ENCODE peak calls at places on chromosomes 4 and X, in four cellular contexts. One of them, this sample, is unnamed.

GRCh38 chr4:74114234-74114633 is 15.2 kb upstream of the CXCL2 start:
- DNase-seq in GM03348: peak; percentile 11
- DNase-seq in posterior cingulate gyrus: no peak
- DNase-seq in stimulated activated CD8-positive, alpha-beta memory T cell treated with anti-CD3 and anti-CD28 coated beads, Interleukin-15, amount 100 ng/mL, for 24 hours: no peak
- DNase-seq in this sample: peak; percentile 97

GRCh38 chrX:21781525-21781924 is 23.6 kb upstream of the SMPX start:
- DNase-seq in posterior cingulate gyrus: no peak
- DNase-seq in GM03348: no peak
- DNase-seq in stimulated activated CD8-positive, alpha-beta memory T cell treated with anti-CD3 and anti-CD28 coated beads, Interleukin-15, amount 100 ng/mL, for 24 hours: no peak
- DNase-seq in this sample: peak; percentile 5

GRCh38 chrX:8504451-8504850 is 39.8 kb downstream of the VCX3B start:
- DNase-seq in GM03348: no peak
- DNase-seq in stimulated activated CD8-positive, alpha-beta memory T cell treated with anti-CD3 and anti-CD28 coated beads, Interleukin-15, amount 100 ng/mL, for 24 hours: no peak
- DNase-seq in posterior cingulate gyrus: no peak
- DNase-seq in this sample: peak; percentile 30

GRCh38 chrX:46575586-46575985 is 2.0 kb downstream of the CHST7 start:
- DNase-seq in posterior cingulate gyrus: no peak
- DNase-seq in GM03348: no peak
- DNase-seq in stimulated activated CD8-positive, alpha-beta memory T cell treated with anti-CD3 and anti-CD28 coated beads, Interleukin-15, amount 100 ng/mL, for 24 hours: no peak
- DNase-seq in this sample: no peak

GRCh38 chrX:127112726-127113125 is 293.2 kb downstream of the PRR32 start:
- DNase-seq in stimulated activated CD8-positive, alpha-beta memory T cell treated with anti-CD3 and anti-CD28 coated beads, Interleukin-15, amount 100 ng/mL, for 24 hours: no peak
- DNase-seq in GM03348: no peak
- DNase-seq in posterior cingulate gyrus: no peak
- DNase-seq in this sample: no peak

GRCh38 chr4:114037981-114038380 is 58.5 kb upstream of the ARSJ start:
- DNase-seq in posterior cingulate gyrus: no peak
- DNase-seq in stimulated activated CD8-positive, alpha-beta memory T cell treated with anti-CD3 and anti-CD28 coated beads, Interleukin-15, amount 100 ng/mL, for 24 hours: no peak
- DNase-seq in GM03348: no peak
- DNase-seq in this sample: no peak

GRCh38 chrX:115214151-115214550 is 19.7 kb downstream of the LRCH2 start:
- DNase-seq in stimulated activated CD8-positive, alpha-beta memory T cell treated with anti-CD3 and anti-CD28 coated beads, Interleukin-15, amount 100 ng/mL, for 24 hours: no peak
- DNase-seq in posterior cingulate gyrus: no peak
- DNase-seq in GM03348: no peak
- DNase-seq in this sample: no peak

GRCh38 chrX:135707880-135708279 is 5.6 kb upstream of the CT45A1 start:
- DNase-seq in GM03348: no peak
- DNase-seq in stimulated activated CD8-positive, alpha-beta memory T cell treated with anti-CD3 and anti-CD28 coated beads, Interleukin-15, amount 100 ng/mL, for 24 hours: peak; percentile 10
- DNase-seq in posterior cingulate gyrus: no peak
- DNase-seq in this sample: no peak

GRCh38 chr4:183838987-183839712 is 66.0 kb upstream of the STOX2 start:
- DNase-seq in posterior cingulate gyrus: no peak
- DNase-seq in GM03348: peak; percentile 21
- DNase-seq in stimulated activated CD8-positive, alpha-beta memory T cell treated with anti-CD3 and anti-CD28 coated beads, Interleukin-15, amount 100 ng/mL, for 24 hours: no peak
- DNase-seq in this sample: peak; percentile 43

GRCh38 chrX:119552508-119552907 is 12.7 kb downstream of the STEEP1 start:
- DNase-seq in posterior cingulate gyrus: no peak
- DNase-seq in GM03348: no peak
- DNase-seq in stimulated activated CD8-positive, alpha-beta memory T cell treated with anti-CD3 and anti-CD28 coated beads, Interleukin-15, amount 100 ng/mL, for 24 hours: no peak
- DNase-seq in this sample: no peak

GRCh38 chrX:135425566-135425965 is 3.8 kb downstream of the SMIM10L2A start:
- DNase-seq in stimulated activated CD8-positive, alpha-beta memory T cell treated with anti-CD3 and anti-CD28 coated beads, Interleukin-15, amount 100 ng/mL, for 24 hours: no peak
- DNase-seq in posterior cingulate gyrus: no peak
- DNase-seq in GM03348: no peak
- DNase-seq in this sample: no peak

GRCh38 chr4:66688674-66689073 is 856.6 kb downstream of the CENPC start:
- DNase-seq in stimulated activated CD8-positive, alpha-beta memory T cell treated with anti-CD3 and anti-CD28 coated beads, Interleukin-15, amount 100 ng/mL, for 24 hours: no peak
- DNase-seq in GM03348: peak; percentile 22
- DNase-seq in posterior cingulate gyrus: no peak
- DNase-seq in this sample: peak; percentile 65

GRCh38 chr4:47239649-47240048 is 208.3 kb downstream of the GABRB1 start:
- DNase-seq in stimulated activated CD8-positive, alpha-beta memory T cell treated with anti-CD3 and anti-CD28 coated beads, Interleukin-15, amount 100 ng/mL, for 24 hours: no peak
- DNase-seq in posterior cingulate gyrus: no peak
- DNase-seq in GM03348: no peak
- DNase-seq in this sample: peak; percentile 3

GRCh38 chr4:141432000-141432712 is 204.2 kb upstream of the IL15 start:
- DNase-seq in GM03348: peak; percentile 74
- DNase-seq in posterior cingulate gyrus: no peak
- DNase-seq in stimulated activated CD8-positive, alpha-beta memory T cell treated with anti-CD3 and anti-CD28 coated beads, Interleukin-15, amount 100 ng/mL, for 24 hours: no peak
- DNase-seq in this sample: peak; percentile 12

GRCh38 chr4:151783867-151784266 is 23.1 kb upstream of the GATB start:
- DNase-seq in GM03348: no peak
- DNase-seq in stimulated activated CD8-positive, alpha-beta memory T cell treated with anti-CD3 and anti-CD28 coated beads, Interleukin-15, amount 100 ng/mL, for 24 hours: no peak
- DNase-seq in posterior cingulate gyrus: no peak
- DNase-seq in this sample: no peak

GRCh38 chrX:39258331-39258730 is 457.1 kb downstream of the MID1IP1 start:
- DNase-seq in stimulated activated CD8-positive, alpha-beta memory T cell treated with anti-CD3 and anti-CD28 coated beads, Interleukin-15, amount 100 ng/mL, for 24 hours: no peak
- DNase-seq in GM03348: no peak
- DNase-seq in posterior cingulate gyrus: no peak
- DNase-seq in this sample: peak; percentile 12

GRCh38 chr4:54626113-54626512 is 31.6 kb upstream of the KIT start:
- DNase-seq in GM03348: no peak
- DNase-seq in posterior cingulate gyrus: no peak
- DNase-seq in stimulated activated CD8-positive, alpha-beta memory T cell treated with anti-CD3 and anti-CD28 coated beads, Interleukin-15, amount 100 ng/mL, for 24 hours: no peak
- DNase-seq in this sample: no peak

GRCh38 chr4:112348488-112349158 is 51.5 kb downstream of the ALPK1 start:
- DNase-seq in GM03348: peak; percentile 79
- DNase-seq in posterior cingulate gyrus: peak; percentile 69
- DNase-seq in stimulated activated CD8-positive, alpha-beta memory T cell treated with anti-CD3 and anti-CD28 coated beads, Interleukin-15, amount 100 ng/mL, for 24 hours: no peak
- DNase-seq in this sample: peak; percentile 48

GRCh38 chr4:27357283-27357682 is 496.6 kb downstream of the STIM2 start:
- DNase-seq in stimulated activated CD8-positive, alpha-beta memory T cell treated with anti-CD3 and anti-CD28 coated beads, Interleukin-15, amount 100 ng/mL, for 24 hours: no peak
- DNase-seq in posterior cingulate gyrus: no peak
- DNase-seq in GM03348: peak; percentile 19
- DNase-seq in this sample: peak; percentile 22

GRCh38 chrX:96453139-96453538 is 231.5 kb upstream of the DIAPH2 start:
- DNase-seq in GM03348: no peak
- DNase-seq in posterior cingulate gyrus: no peak
- DNase-seq in stimulated activated CD8-positive, alpha-beta memory T cell treated with anti-CD3 and anti-CD28 coated beads, Interleukin-15, amount 100 ng/mL, for 24 hours: no peak
- DNase-seq in this sample: peak; percentile 92

GRCh38 chr4:14958436-14958835 is 43.8 kb upstream of the CPEB2 start:
- DNase-seq in posterior cingulate gyrus: no peak
- DNase-seq in stimulated activated CD8-positive, alpha-beta memory T cell treated with anti-CD3 and anti-CD28 coated beads, Interleukin-15, amount 100 ng/mL, for 24 hours: no peak
- DNase-seq in GM03348: no peak
- DNase-seq in this sample: peak; percentile 80

GRCh38 chr4:105198541-105198940 is 51.9 kb downstream of the TET2 start:
- DNase-seq in posterior cingulate gyrus: no peak
- DNase-seq in stimulated activated CD8-positive, alpha-beta memory T cell treated with anti-CD3 and anti-CD28 coated beads, Interleukin-15, amount 100 ng/mL, for 24 hours: no peak
- DNase-seq in GM03348: peak; percentile 57
- DNase-seq in this sample: no peak

GRCh38 chr4:27775156-27775555 is 914.5 kb downstream of the STIM2 start:
- DNase-seq in stimulated activated CD8-positive, alpha-beta memory T cell treated with anti-CD3 and anti-CD28 coated beads, Interleukin-15, amount 100 ng/mL, for 24 hours: no peak
- DNase-seq in posterior cingulate gyrus: no peak
- DNase-seq in GM03348: no peak
- DNase-seq in this sample: no peak

GRCh38 chrX:152343306-152343705 is 107.8 kb downstream of the GABRA3 start:
- DNase-seq in stimulated activated CD8-positive, alpha-beta memory T cell treated with anti-CD3 and anti-CD28 coated beads, Interleukin-15, amount 100 ng/mL, for 24 hours: no peak
- DNase-seq in GM03348: no peak
- DNase-seq in posterior cingulate gyrus: no peak
- DNase-seq in this sample: no peak

GRCh38 chr4:54272051-54272450 is 43.0 kb downstream of the PDGFRA start:
- DNase-seq in GM03348: no peak
- DNase-seq in stimulated activated CD8-positive, alpha-beta memory T cell treated with anti-CD3 and anti-CD28 coated beads, Interleukin-15, amount 100 ng/mL, for 24 hours: no peak
- DNase-seq in posterior cingulate gyrus: no peak
- DNase-seq in this sample: no peak

GRCh38 chrX:154486396-154487207 is at the start of gene UBL4A:
- DNase-seq in GM03348: peak; percentile 87
- DNase-seq in posterior cingulate gyrus: peak; percentile 35
- DNase-seq in stimulated activated CD8-positive, alpha-beta memory T cell treated with anti-CD3 and anti-CD28 coated beads, Interleukin-15, amount 100 ng/mL, for 24 hours: peak; percentile 31
- DNase-seq in this sample: peak; percentile 21

GRCh38 chr4:25022741-25023140 is 8.0 kb downstream of the LGI2 start:
- DNase-seq in GM03348: no peak
- DNase-seq in stimulated activated CD8-positive, alpha-beta memory T cell treated with anti-CD3 and anti-CD28 coated beads, Interleukin-15, amount 100 ng/mL, for 24 hours: no peak
- DNase-seq in posterior cingulate gyrus: no peak
- DNase-seq in this sample: no peak

GRCh38 chr4:77959566-77960338 is 97.1 kb downstream of the MRPL1 start:
- DNase-seq in posterior cingulate gyrus: no peak
- DNase-seq in stimulated activated CD8-positive, alpha-beta memory T cell treated with anti-CD3 and anti-CD28 coated beads, Interleukin-15, amount 100 ng/mL, for 24 hours: no peak
- DNase-seq in GM03348: peak; percentile 57
- DNase-seq in this sample: peak; percentile 75

GRCh38 chrX:47247999-47248320 is 15.2 kb downstream of the USP11 start:
- DNase-seq in GM03348: no peak
- DNase-seq in stimulated activated CD8-positive, alpha-beta memory T cell treated with anti-CD3 and anti-CD28 coated beads, Interleukin-15, amount 100 ng/mL, for 24 hours: no peak
- DNase-seq in posterior cingulate gyrus: no peak
- DNase-seq in this sample: no peak

GRCh38 chr4:40908702-40909362 is 159.1 kb downstream of the NSUN7 start:
- DNase-seq in posterior cingulate gyrus: peak; percentile 63
- DNase-seq in stimulated activated CD8-positive, alpha-beta memory T cell treated with anti-CD3 and anti-CD28 coated beads, Interleukin-15, amount 100 ng/mL, for 24 hours: peak; percentile 31
- DNase-seq in GM03348: peak; percentile 88
- DNase-seq in this sample: peak; percentile 70

GRCh38 chr4:128831526-128832252 is 22.2 kb downstream of the JADE1 start:
- DNase-seq in stimulated activated CD8-positive, alpha-beta memory T cell treated with anti-CD3 and anti-CD28 coated beads, Interleukin-15, amount 100 ng/mL, for 24 hours: no peak
- DNase-seq in posterior cingulate gyrus: no peak
- DNase-seq in GM03348: no peak
- DNase-seq in this sample: peak; percentile 54

GRCh38 chrX:49001521-49002090 is 458 bp downstream of the GRIPAP1 start:
- DNase-seq in stimulated activated CD8-positive, alpha-beta memory T cell treated with anti-CD3 and anti-CD28 coated beads, Interleukin-15, amount 100 ng/mL, for 24 hours: peak; percentile 1
- DNase-seq in posterior cingulate gyrus: no peak
- DNase-seq in GM03348: peak; percentile 39
- DNase-seq in this sample: peak; percentile 11

GRCh38 chrX:120309873-120310730 is 1.2 kb downstream of the TMEM255A start:
- DNase-seq in posterior cingulate gyrus: no peak
- DNase-seq in stimulated activated CD8-positive, alpha-beta memory T cell treated with anti-CD3 and anti-CD28 coated beads, Interleukin-15, amount 100 ng/mL, for 24 hours: no peak
- DNase-seq in GM03348: peak; percentile 10
- DNase-seq in this sample: no peak

GRCh38 chr4:123603165-123603564 is 206.6 kb downstream of the SPRY1 start:
- DNase-seq in posterior cingulate gyrus: no peak
- DNase-seq in stimulated activated CD8-positive, alpha-beta memory T cell treated with anti-CD3 and anti-CD28 coated beads, Interleukin-15, amount 100 ng/mL, for 24 hours: no peak
- DNase-seq in GM03348: no peak
- DNase-seq in this sample: peak; percentile 73

GRCh38 chrX:132622130-132622529 is 133.3 kb upstream of the MBNL3 start:
- DNase-seq in posterior cingulate gyrus: no peak
- DNase-seq in GM03348: peak; percentile 9
- DNase-seq in stimulated activated CD8-positive, alpha-beta memory T cell treated with anti-CD3 and anti-CD28 coated beads, Interleukin-15, amount 100 ng/mL, for 24 hours: peak; percentile 0
- DNase-seq in this sample: no peak

GRCh38 chrX:130100180-130100579 is 10.1 kb downstream of the ELF4 start:
- DNase-seq in posterior cingulate gyrus: no peak
- DNase-seq in GM03348: peak; percentile 73
- DNase-seq in stimulated activated CD8-positive, alpha-beta memory T cell treated with anti-CD3 and anti-CD28 coated beads, Interleukin-15, amount 100 ng/mL, for 24 hours: no peak
- DNase-seq in this sample: no peak

GRCh38 chr4:73520821-73521220 is 39.3 kb downstream of the AFM start:
- DNase-seq in GM03348: peak; percentile 40
- DNase-seq in stimulated activated CD8-positive, alpha-beta memory T cell treated with anti-CD3 and anti-CD28 coated beads, Interleukin-15, amount 100 ng/mL, for 24 hours: no peak
- DNase-seq in posterior cingulate gyrus: no peak
- DNase-seq in this sample: peak; percentile 8

GRCh38 chr4:135775909-135776308 is 1574.3 kb upstream of the PABPC4L start:
- DNase-seq in GM03348: no peak
- DNase-seq in stimulated activated CD8-positive, alpha-beta memory T cell treated with anti-CD3 and anti-CD28 coated beads, Interleukin-15, amount 100 ng/mL, for 24 hours: no peak
- DNase-seq in posterior cingulate gyrus: no peak
- DNase-seq in this sample: no peak

GRCh38 chrX:110318664-110318968 is 731 bp upstream of the AMMECR1 start:
- DNase-seq in stimulated activated CD8-positive, alpha-beta memory T cell treated with anti-CD3 and anti-CD28 coated beads, Interleukin-15, amount 100 ng/mL, for 24 hours: no peak
- DNase-seq in GM03348: no peak
- DNase-seq in posterior cingulate gyrus: no peak
- DNase-seq in this sample: no peak

This sample was measured in renal cortical epithelial cell.